ENCODE peak calls at places on chromosome 3, in nine cellular contexts. R, C, K, W, G, F, Y, X and U are unnamed samples.
A peak's percentile ranks its signal among the peaks of the same experiment; 100 is the strongest.

GRCh38 chr3:149339931-149340309 is 6.5 kb upstream of the TM4SF18 start:
- DNase-seq in F (peak; percentile 98), K (peak; percentile 96), W (peak; percentile 89), C (no peak), R (peak; percentile 93), X (peak; percentile 73), Y (no peak), G (peak; percentile 91), U (peak; percentile 45)

GRCh38 chr3:41683666-41684350 is 278.1 kb downstream of the ULK4 start:
- DNase-seq in F (peak; percentile 67), K (peak; percentile 60), W (no peak), X (no peak), C (no peak), G (peak; percentile 70), Y (no peak), R (no peak), U (peak; percentile 63)

GRCh38 chr3:173589116-173589515 is 191.6 kb downstream of the NLGN1 start:
- DNase-seq in R (no peak), F (no peak), X (no peak), W (no peak), Y (no peak), K (no peak), G (no peak), C (no peak), U (no peak)

GRCh38 chr3:196073188-196073838 is 8.6 kb downstream of the TFRC start:
- DNase-seq in R (no peak), Y (peak; percentile 70), C (peak; percentile 55), F (no peak), K (peak; percentile 63), X (no peak), G (peak; percentile 78), W (peak; percentile 59), U (peak; percentile 70)

GRCh38 chr3:127714151-127714571 is 41.4 kb downstream of the ABTB1 start:
- DNase-seq in W (peak; percentile 71), G (no peak), K (no peak), F (no peak), C (no peak), Y (no peak), X (no peak), R (peak; percentile 43), U (no peak)

GRCh38 chr3:70811880-70812279 is 499.4 kb upstream of the MDFIC2 start:
- DNase-seq in K (peak; percentile 90), W (peak; percentile 49), X (no peak), F (peak; percentile 77), G (peak; percentile 11), Y (no peak), C (no peak), R (peak; percentile 66), U (no peak)

GRCh38 chr3:171417813-171418212 is 42.4 kb downstream of the TNIK start:
- DNase-seq in R (no peak), G (peak; percentile 53), X (no peak), W (peak; percentile 16), Y (no peak), F (peak; percentile 21), C (no peak), K (peak; percentile 56), U (no peak)

GRCh38 chr3:58299839-58300516 is 6.1 kb upstream of the RPP14 start:
- DNase-seq in G (peak; percentile 38), X (no peak), Y (peak; percentile 54), C (no peak), W (no peak), R (no peak), K (peak; percentile 50), F (peak; percentile 14), U (no peak)

GRCh38 chr3:59079962-59080361 is 30.1 kb upstream of the CFAP20DC start:
- DNase-seq in W (no peak), F (no peak), X (no peak), C (no peak), K (no peak), G (no peak), R (no peak), Y (no peak), U (no peak)

GRCh38 chr3:135929670-135930069 is 35.9 kb upstream of the PPP2R3A start:
- DNase-seq in C (no peak), K (no peak), R (no peak), W (peak; percentile 67), Y (no peak), G (peak; percentile 72), F (no peak), X (no peak), U (no peak)

GRCh38 chr3:28958656-28959055 is 322.2 kb upstream of the RBMS3 start:
- DNase-seq in F (no peak), X (peak; percentile 25), Y (no peak), R (no peak), G (no peak), C (no peak), K (no peak), W (no peak), U (no peak)

GRCh38 chr3:8663177-8664061 is 18.8 kb upstream of the SSUH2 start:
- DNase-seq in W (peak; percentile 71), X (no peak), K (peak; percentile 79), F (peak; percentile 39), Y (peak; percentile 68), R (no peak), C (peak; percentile 54), G (peak; percentile 81), U (peak; percentile 65)

GRCh38 chr3:66394261-66395249 is 106.3 kb downstream of the LRIG1 start:
- DNase-seq in R (no peak), G (no peak), C (peak; percentile 80), W (no peak), F (no peak), K (no peak), X (no peak), Y (no peak), U (no peak)
- TF ChIP-seq CTCF in R (no peak), G (no peak), C (no peak), W (no peak), F (no peak), K (no peak), X (no peak), Y (no peak), U (no peak)

DNA sequence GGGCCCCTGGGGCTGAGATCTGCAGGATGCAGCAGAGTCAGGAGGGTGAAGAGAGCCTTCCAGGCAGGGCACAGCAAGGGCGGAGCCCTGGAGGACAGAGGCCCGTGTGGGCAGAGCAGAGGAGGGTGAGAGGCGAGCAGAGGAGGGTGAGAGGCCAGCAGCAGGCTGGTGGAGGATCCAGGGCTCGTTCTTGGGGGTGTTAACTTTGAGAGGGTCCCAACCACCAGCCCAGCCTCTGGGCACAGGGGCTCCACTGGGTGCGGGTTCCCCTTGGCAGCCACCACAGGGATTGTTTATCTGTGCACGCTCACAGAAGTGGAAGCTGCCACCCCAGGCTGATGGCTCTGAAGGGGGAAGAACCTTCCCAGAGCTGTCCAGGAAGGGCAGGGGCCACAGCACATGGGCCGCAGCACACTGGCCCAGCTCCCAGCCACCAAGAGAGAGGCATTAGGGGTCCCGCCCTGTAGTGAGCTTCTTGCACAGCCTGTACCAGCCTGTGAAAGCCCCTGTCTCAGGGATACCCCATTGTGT is 9.3 kb upstream of the PLXND1 start:
- DNase-seq in Y (no peak), W (peak; percentile 22), F (no peak), X (peak; percentile 55), C (no peak), K (no peak), R (peak; percentile 73), G (no peak), U (peak; percentile 35)
- TF ChIP-seq CTCF in Y (no peak), W (no peak), F (no peak), X (no peak), C (no peak), K (no peak), R (no peak), G (no peak), U (no peak)

DNA sequence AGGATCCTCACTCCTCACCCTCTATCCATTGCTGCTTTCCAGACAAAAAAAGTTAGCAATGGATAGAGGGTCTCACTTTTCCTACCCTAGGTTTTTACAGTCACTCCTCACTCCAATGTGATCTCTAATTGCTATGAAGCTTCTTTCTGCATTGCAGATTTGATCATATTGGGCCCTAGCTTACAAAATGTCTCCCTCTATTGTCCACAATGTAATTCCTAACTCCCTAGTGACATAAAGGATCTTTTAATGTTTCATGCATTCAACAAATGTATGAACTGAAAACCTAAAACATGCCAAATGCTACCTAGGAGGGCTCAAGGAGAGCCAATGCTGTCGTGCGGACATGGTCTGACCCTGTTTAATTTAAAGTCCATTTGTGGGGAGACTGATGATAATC is 234.8 kb downstream of the CADM2 start:
- DNase-seq in R (no peak), Y (no peak), W (no peak), C (no peak), F (no peak), K (peak; percentile 43), G (peak; percentile 1), X (no peak), U (no peak)
- TF ChIP-seq CTCF in R (no peak), Y (no peak), W (no peak), C (no peak), F (no peak), K (peak; percentile 45), G (peak; percentile 19), X (no peak), U (no peak)

GRCh38 chr3:14277557-14277956 is 98.9 kb downstream of the LSM3 start:
- DNase-seq in G (no peak), Y (no peak), F (no peak), R (no peak), K (no peak), X (no peak), C (no peak), W (no peak), U (no peak)

GRCh38 chr3:14274537-14274936 is 95.9 kb downstream of the LSM3 start:
- DNase-seq in X (no peak), W (no peak), R (no peak), C (no peak), K (no peak), G (no peak), F (no peak), Y (no peak), U (no peak)

GRCh38 chr3:14275962-14276909 is 97.6 kb downstream of the LSM3 start:
- DNase-seq in K (no peak), F (no peak), Y (no peak), C (no peak), R (no peak), G (no peak), X (no peak), W (no peak), U (no peak)

GRCh38 chr3:14273886-14274517 is 95.4 kb downstream of the LSM3 start:
- DNase-seq in K (peak; percentile 75), W (no peak), C (no peak), F (no peak), R (no peak), G (peak; percentile 39), X (no peak), Y (no peak), U (no peak)

DNA sequence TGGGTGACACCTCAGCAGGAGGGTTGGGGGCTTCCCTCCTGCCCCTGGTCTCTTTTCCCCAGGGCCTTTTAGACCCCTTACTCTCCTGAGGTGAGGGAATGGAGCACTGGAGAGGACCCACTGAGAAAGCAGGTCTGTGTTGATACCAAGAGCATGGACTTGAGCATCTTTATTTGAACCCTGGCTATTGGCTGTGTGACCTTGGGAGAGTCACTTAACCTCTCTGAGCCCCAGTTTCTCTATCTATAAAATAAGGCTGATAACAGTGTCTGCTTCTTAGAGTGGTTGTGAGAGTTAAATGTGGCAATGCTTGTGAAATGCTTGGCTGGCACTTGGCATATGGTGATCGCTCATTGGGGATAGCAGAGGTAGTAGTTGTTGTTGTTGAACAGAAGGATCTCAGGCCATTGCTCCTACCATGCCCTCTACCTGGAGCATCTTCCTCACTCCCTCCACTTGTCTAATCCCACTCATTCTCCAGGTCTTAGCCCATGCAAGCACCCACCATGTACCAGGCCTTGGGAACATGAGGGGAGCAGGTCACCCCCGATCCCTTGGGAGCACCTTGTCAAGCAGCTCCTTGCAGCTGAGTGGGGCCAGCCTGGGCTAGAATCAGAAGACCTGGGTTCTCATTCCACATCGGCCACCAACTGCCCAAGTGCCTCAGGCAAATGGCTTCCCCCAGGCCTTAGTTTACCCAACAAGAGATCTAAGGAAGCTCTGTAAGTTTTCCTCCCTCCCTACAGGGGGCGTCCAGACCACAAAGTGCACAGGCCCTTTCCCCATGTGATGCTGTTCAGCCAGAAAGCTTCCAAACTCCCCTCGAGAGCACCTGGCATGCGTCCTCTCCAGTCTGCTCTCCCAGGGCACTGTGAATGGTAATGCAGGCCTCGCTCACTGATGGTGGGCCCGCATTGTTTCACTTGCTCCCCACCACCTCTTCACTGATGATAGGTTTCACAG is 96.7 kb downstream of the LSM3 start:
- DNase-seq in W (no peak), F (no peak), R (no peak), Y (no peak), C (no peak), X (no peak), K (no peak), G (peak; percentile 43), U (no peak)
- TF ChIP-seq CTCF in W (peak; percentile 45), F (peak; percentile 45), R (no peak), Y (no peak), C (peak; percentile 28), X (peak; percentile 18), K (peak; percentile 25), G (peak; percentile 6), U (peak; percentile 26)